ENCODE peak calls at places on chromosomes 1 and 21, in six cellular contexts. J is naive B cell, U is NCI-H1092, I is germinal center, X is ACHN, K is hepatocyte. H is an unnamed sample.

GRCh38 chr21:45639206-45640000 is 4.1 kb upstream of the PCBP3 start:
- DNase-seq in J (no peak), U (no peak), I (no peak), X (no peak), K (no peak), H (no peak)

GRCh38 chr1:226954777-226955176 is 14.7 kb downstream of the COQ8A start:
- DNase-seq in J (no peak), U (no peak), I (no peak), X (no peak), K (no peak), H (no peak)

GRCh38 chr1:224325959-224326358 is 4.0 kb downstream of the NVL start:
- DNase-seq in J (no peak), U (no peak), I (no peak), X (no peak), K (no peak), H (no peak)

GRCh38 chr1:183987593-183988318 is 49.8 kb downstream of the COLGALT2 start:
- DNase-seq in J (no peak), U (no peak), I (no peak), X (no peak), K (no peak), H (no peak)

GRCh38 chr1:112515311-112516009 is 6.7 kb downstream of the WNT2B start:
- DNase-seq in J (no peak), U (no peak), I (no peak), X (peak), K (no peak), H (no peak)

GRCh38 chr1:234433563-234434285 is 45.3 kb downstream of the TARBP1 start:
- DNase-seq in J (no peak), U (no peak), I (no peak), X (no peak), K (no peak), H (no peak)

GRCh38 chr1:15128520-15129313 is 24.8 kb upstream of the TMEM51 start:
- DNase-seq in J (peak), U (peak), I (peak), X (peak), K (peak), H (peak)

GRCh38 chr1:20847619-20848080 is 60.5 kb upstream of the HP1BP3 start:
- DNase-seq in J (no peak), U (no peak), I (no peak), X (peak), K (no peak), H (no peak)

GRCh38 chr1:17792421-17792820 is 37.3 kb downstream of the ACTL8 start:
- DNase-seq in J (no peak), U (no peak), I (no peak), X (no peak), K (no peak), H (no peak)

GRCh38 chr1:36352910-36353878 is 29.7 kb upstream of the EVA1B start:
- DNase-seq in J (no peak), U (no peak), I (no peak), X (peak), K (no peak), H (no peak)

GRCh38 chr1:218895064-218895587 is 278.6 kb upstream of the LYPLAL1 start:
- DNase-seq in J (no peak), U (no peak), I (no peak), X (no peak), K (no peak), H (no peak)

GRCh38 chr1:59214764-59215208 is 82.1 kb upstream of the FGGY start:
- DNase-seq in J (no peak), U (peak), I (no peak), X (no peak), K (peak), H (no peak)

GRCh38 chr1:149844096-149844495 is 55.3 kb upstream of the BOLA1 start:
- DNase-seq in J (no peak), U (no peak), I (no peak), X (peak), K (peak), H (no peak)

GRCh38 chr1:956636-957035 is 2.4 kb downstream of the NOC2L start:
- DNase-seq in J (no peak), U (no peak), I (no peak), X (no peak), K (no peak), H (no peak)

GRCh38 chr1:221837886-221838285 is 96.0 kb upstream of the DUSP10 start:
- DNase-seq in J (peak), U (no peak), I (peak), X (no peak), K (no peak), H (no peak)

GRCh38 chr21:41881051-41881450 is 1.9 kb upstream of the PRDM15 start:
- DNase-seq in J (no peak), U (no peak), I (no peak), X (no peak), K (no peak), H (no peak)

GRCh38 chr1:196955926-196956325 is 12.4 kb downstream of the CFHR2 start:
- DNase-seq in J (no peak), U (no peak), I (no peak), X (no peak), K (no peak), H (no peak)

GRCh38 chr1:234753979-234754378 is 144.0 kb upstream of the IRF2BP2 start:
- DNase-seq in J (no peak), U (no peak), I (no peak), X (no peak), K (no peak), H (no peak)

GRCh38 chr1:119010201-119010600 is 22.1 kb upstream of the TBX15 start:
- DNase-seq in J (no peak), U (no peak), I (no peak), X (no peak), K (no peak), H (no peak)

GRCh38 chr1:204493145-204493881 is 1.3 kb downstream of the PIK3C2B start:
- DNase-seq in J (no peak), U (peak), I (no peak), X (no peak), K (peak), H (peak)

GRCh38 chr1:14924455-14925325 is 228.9 kb upstream of the TMEM51 start:
- DNase-seq in J (no peak), U (no peak), I (peak), X (peak), K (peak), H (no peak)

GRCh38 chr1:9018372-9018771 is 7.9 kb downstream of the SLC2A7 start:
- DNase-seq in J (no peak), U (no peak), I (no peak), X (no peak), K (no peak), H (no peak)

GRCh38 chr1:205108464-205108863 is 13.3 kb downstream of the RBBP5 start:
- DNase-seq in J (no peak), U (no peak), I (no peak), X (no peak), K (no peak), H (no peak)

GRCh38 chr1:93029317-93029716 is 49.8 kb upstream of the MTF2 start:
- DNase-seq in J (no peak), U (no peak), I (no peak), X (no peak), K (no peak), H (no peak)

GRCh38 chr1:222369991-222370910 is 177.7 kb downstream of the HHIPL2 start:
- DNase-seq in J (no peak), U (no peak), I (no peak), X (no peak), K (peak), H (no peak)

GRCh38 chr1:17212487-17213121 is 7.7 kb downstream of the PADI1 start:
- DNase-seq in J (no peak), U (no peak), I (no peak), X (no peak), K (peak), H (peak)

GRCh38 chr21:29092102-29092959 is 18.9 kb upstream of the CCT8 start:
- DNase-seq in J (no peak), U (no peak), I (no peak), X (no peak), K (no peak), H (no peak)

GRCh38 chr1:23779826-23780371 is 1.7 kb downstream of the PITHD1 start:
- DNase-seq in J (no peak), U (no peak), I (no peak), X (peak), K (no peak), H (no peak)

GRCh38 chr1:160330119-160330518 is 12.9 kb downstream of the COPA start:
- DNase-seq in J (no peak), U (no peak), I (no peak), X (no peak), K (no peak), H (no peak)

GRCh38 chr1:12604114-12604874 is 13.7 kb downstream of the DHRS3 start:
- DNase-seq in J (no peak), U (peak), I (no peak), X (peak), K (peak), H (peak)

GRCh38 chr1:234862944-234863515 is 253.1 kb upstream of the IRF2BP2 start:
- DNase-seq in J (no peak), U (no peak), I (no peak), X (no peak), K (peak), H (no peak)

GRCh38 chr1:97640677-97641076 is 280.2 kb downstream of the DPYD start:
- DNase-seq in J (no peak), U (no peak), I (no peak), X (no peak), K (no peak), H (no peak)

H was measured in activated effector memory CD4-positive, alpha-beta T cell treated with Interleukin-2 at 50 U/mL for 16 hours.